ENCODE peak calls at places on chromosomes 1 and 21, in five cellular contexts. One of them, this sample, is unnamed.

GRCh38 chr1:36134805-36135339 is 9.8 kb upstream of the COL8A2 start:
- DNase-seq in neuronal stem cell: peak
- DNase-seq in uterus: peak
- DNase-seq in psoas muscle: peak
- DNase-seq in RWPE1: peak
- DNase-seq in this sample: no peak

GRCh38 chr1:216518844-216519627 is 95.8 kb upstream of the USH2A start:
- DNase-seq in neuronal stem cell: no peak
- DNase-seq in uterus: no peak
- DNase-seq in RWPE1: no peak
- DNase-seq in psoas muscle: no peak
- DNase-seq in this sample: no peak

GRCh38 chr1:151199860-151200581 is 1.7 kb downstream of the PIP5K1A start:
- DNase-seq in RWPE1: peak
- DNase-seq in neuronal stem cell: no peak
- DNase-seq in psoas muscle: no peak
- DNase-seq in uterus: no peak
- DNase-seq in this sample: no peak

GRCh38 chr1:175267716-175268416 is 75.3 kb upstream of the KIAA0040 start:
- DNase-seq in uterus: peak
- DNase-seq in RWPE1: no peak
- DNase-seq in psoas muscle: peak
- DNase-seq in neuronal stem cell: no peak
- DNase-seq in this sample: no peak

GRCh38 chr1:32773764-32774463 is 43.2 kb downstream of the YARS1 start:
- DNase-seq in RWPE1: no peak
- DNase-seq in psoas muscle: no peak
- DNase-seq in uterus: no peak
- DNase-seq in neuronal stem cell: no peak
- DNase-seq in this sample: no peak

GRCh38 chr1:112502827-112503226 is 5.9 kb upstream of the WNT2B start:
- DNase-seq in neuronal stem cell: no peak
- DNase-seq in RWPE1: no peak
- DNase-seq in uterus: no peak
- DNase-seq in psoas muscle: no peak
- DNase-seq in this sample: no peak

GRCh38 chr1:8570435-8570834 is 247.0 kb downstream of the RERE start:
- DNase-seq in uterus: no peak
- DNase-seq in neuronal stem cell: no peak
- DNase-seq in psoas muscle: no peak
- DNase-seq in RWPE1: no peak
- DNase-seq in this sample: no peak

GRCh38 chr1:244074559-244075171 is 23.6 kb downstream of the ZBTB18 start:
- DNase-seq in neuronal stem cell: no peak
- DNase-seq in uterus: no peak
- DNase-seq in RWPE1: no peak
- DNase-seq in psoas muscle: no peak
- DNase-seq in this sample: no peak

GRCh38 chr1:26848947-26849774 is 13.8 kb upstream of the SFN start:
- DNase-seq in RWPE1: peak
- DNase-seq in uterus: peak
- DNase-seq in psoas muscle: peak
- DNase-seq in neuronal stem cell: no peak
- DNase-seq in this sample: no peak

GRCh38 chr1:53725238-53725689 is 13.7 kb downstream of the GLIS1 start:
- DNase-seq in psoas muscle: no peak
- DNase-seq in neuronal stem cell: no peak
- DNase-seq in uterus: no peak
- DNase-seq in RWPE1: no peak
- DNase-seq in this sample: no peak

GRCh38 chr1:220872296-220872695 is 6.9 kb upstream of the HLX start:
- DNase-seq in neuronal stem cell: no peak
- DNase-seq in RWPE1: no peak
- DNase-seq in psoas muscle: no peak
- DNase-seq in uterus: no peak
- DNase-seq in this sample: no peak

GRCh38 chr1:15056515-15057285 is 96.8 kb upstream of the TMEM51 start:
- DNase-seq in neuronal stem cell: no peak
- DNase-seq in RWPE1: no peak
- DNase-seq in uterus: no peak
- DNase-seq in psoas muscle: peak
- DNase-seq in this sample: no peak

GRCh38 chr1:180185971-180186645 is 31.4 kb downstream of the QSOX1 start:
- DNase-seq in uterus: no peak
- DNase-seq in psoas muscle: no peak
- DNase-seq in RWPE1: no peak
- DNase-seq in neuronal stem cell: no peak
- DNase-seq in this sample: no peak

GRCh38 chr1:29960906-29961675 is 724.8 kb downstream of the PTPRU start:
- DNase-seq in psoas muscle: no peak
- DNase-seq in RWPE1: no peak
- DNase-seq in neuronal stem cell: peak
- DNase-seq in uterus: no peak
- DNase-seq in this sample: no peak

GRCh38 chr1:45037456-45037855 is 25.4 kb downstream of the UROD start:
- DNase-seq in psoas muscle: no peak
- DNase-seq in RWPE1: no peak
- DNase-seq in neuronal stem cell: no peak
- DNase-seq in uterus: no peak
- DNase-seq in this sample: no peak

GRCh38 chr1:82464362-82464931 is 663.7 kb downstream of the ADGRL2 start:
- DNase-seq in RWPE1: no peak
- DNase-seq in neuronal stem cell: no peak
- DNase-seq in uterus: peak
- DNase-seq in psoas muscle: no peak
- DNase-seq in this sample: no peak

GRCh38 chr1:3011631-3012510 is 9.4 kb upstream of the ACTRT2 start:
- DNase-seq in uterus: no peak
- DNase-seq in neuronal stem cell: no peak
- DNase-seq in psoas muscle: no peak
- DNase-seq in RWPE1: no peak
- DNase-seq in this sample: no peak

GRCh38 chr1:214337536-214337935 is 56.6 kb downstream of the SMYD2 start:
- DNase-seq in neuronal stem cell: no peak
- DNase-seq in psoas muscle: no peak
- DNase-seq in uterus: peak
- DNase-seq in RWPE1: no peak
- DNase-seq in this sample: no peak

GRCh38 chr1:188386666-188387065 is 1557.9 kb downstream of the PLA2G4A start:
- DNase-seq in psoas muscle: no peak
- DNase-seq in uterus: no peak
- DNase-seq in neuronal stem cell: no peak
- DNase-seq in RWPE1: no peak
- DNase-seq in this sample: no peak

GRCh38 chr1:9891207-9891606 is 18.9 kb downstream of the CTNNBIP1 start:
- DNase-seq in RWPE1: peak
- DNase-seq in uterus: no peak
- DNase-seq in psoas muscle: no peak
- DNase-seq in neuronal stem cell: no peak
- DNase-seq in this sample: no peak

GRCh38 chr1:57204942-57205787 is 218.7 kb downstream of the DAB1 start:
- DNase-seq in psoas muscle: no peak
- DNase-seq in RWPE1: no peak
- DNase-seq in neuronal stem cell: peak
- DNase-seq in uterus: no peak
- DNase-seq in this sample: no peak

GRCh38 chr1:244171241-244171985 is 120.3 kb downstream of the ZBTB18 start:
- DNase-seq in psoas muscle: no peak
- DNase-seq in neuronal stem cell: no peak
- DNase-seq in uterus: no peak
- DNase-seq in RWPE1: no peak
- DNase-seq in this sample: no peak

GRCh38 chr1:234163267-234163919 is 209.9 kb upstream of the COA6 start:
- DNase-seq in neuronal stem cell: no peak
- DNase-seq in uterus: no peak
- DNase-seq in psoas muscle: no peak
- DNase-seq in RWPE1: no peak
- DNase-seq in this sample: no peak

GRCh38 chr1:38009088-38009840 is 3.3 kb upstream of the UTP11 start:
- DNase-seq in neuronal stem cell: no peak
- DNase-seq in psoas muscle: peak
- DNase-seq in uterus: no peak
- DNase-seq in RWPE1: no peak
- DNase-seq in this sample: no peak

GRCh38 chr21:44259082-44259705 is 2.5 kb downstream of the DNMT3L start:
- DNase-seq in neuronal stem cell: no peak
- DNase-seq in psoas muscle: no peak
- DNase-seq in RWPE1: no peak
- DNase-seq in uterus: no peak
- DNase-seq in this sample: no peak

GRCh38 chr1:201946224-201946908 is at the start of gene LMOD1:
- DNase-seq in neuronal stem cell: peak
- DNase-seq in RWPE1: no peak
- DNase-seq in psoas muscle: peak
- DNase-seq in uterus: peak
- DNase-seq in this sample: peak

GRCh38 chr1:100539836-100540536 is 2.0 kb downstream of the GPR88 start:
- DNase-seq in neuronal stem cell: peak
- DNase-seq in psoas muscle: peak
- DNase-seq in uterus: no peak
- DNase-seq in RWPE1: no peak
- DNase-seq in this sample: no peak

GRCh38 chr1:212237651-212238050 is 47.6 kb upstream of the PPP2R5A start:
- DNase-seq in psoas muscle: no peak
- DNase-seq in uterus: no peak
- DNase-seq in RWPE1: peak
- DNase-seq in neuronal stem cell: no peak
- DNase-seq in this sample: no peak

GRCh38 chr21:41923641-41924342 is 30.0 kb downstream of the C2CD2 start:
- DNase-seq in uterus: peak
- DNase-seq in psoas muscle: peak
- DNase-seq in neuronal stem cell: no peak
- DNase-seq in RWPE1: no peak
- DNase-seq in this sample: no peak

GRCh38 chr1:150362721-150363425 is 1.1 kb upstream of the RPRD2 start:
- DNase-seq in RWPE1: no peak
- DNase-seq in uterus: no peak
- DNase-seq in neuronal stem cell: no peak
- DNase-seq in psoas muscle: no peak
- DNase-seq in this sample: peak

GRCh38 chr1:95685091-95685490 is 451.1 kb downstream of the RWDD3 start:
- DNase-seq in uterus: no peak
- DNase-seq in RWPE1: no peak
- DNase-seq in psoas muscle: no peak
- DNase-seq in neuronal stem cell: no peak
- DNase-seq in this sample: no peak

GRCh38 chr1:225426395-225427248 is 1.2 kb downstream of the LBR start:
- DNase-seq in RWPE1: peak
- DNase-seq in neuronal stem cell: no peak
- DNase-seq in psoas muscle: peak
- DNase-seq in uterus: no peak
- DNase-seq in this sample: no peak

GRCh38 chr21:33162436-33162921 is 67.3 kb upstream of the IFNAR2 start:
- DNase-seq in neuronal stem cell: peak
- DNase-seq in psoas muscle: no peak
- DNase-seq in RWPE1: no peak
- DNase-seq in uterus: peak
- DNase-seq in this sample: no peak

GRCh38 chr1:155004352-155005075 is 1.9 kb downstream of the ZBTB7B start:
- DNase-seq in RWPE1: no peak
- DNase-seq in psoas muscle: no peak
- DNase-seq in uterus: no peak
- DNase-seq in neuronal stem cell: no peak
- DNase-seq in this sample: no peak

GRCh38 chr1:93585059-93585966 is 96.3 kb downstream of the BCAR3 start:
- DNase-seq in neuronal stem cell: no peak
- DNase-seq in psoas muscle: peak
- DNase-seq in RWPE1: peak
- DNase-seq in uterus: no peak
- DNase-seq in this sample: no peak
- H3K27ac ChIP-seq in neuronal stem cell: no peak
- H3K27ac ChIP-seq in psoas muscle: peak
- H3K27ac ChIP-seq in RWPE1: peak
- H3K27ac ChIP-seq in uterus: peak
- H3K27ac ChIP-seq in this sample: peak

GRCh38 chr1:217620814-217621213 is 10.1 kb downstream of the GPATCH2 start:
- DNase-seq in neuronal stem cell: no peak
- DNase-seq in psoas muscle: no peak
- DNase-seq in RWPE1: no peak
- DNase-seq in uterus: no peak
- DNase-seq in this sample: no peak
- H3K27ac ChIP-seq in neuronal stem cell: no peak
- H3K27ac ChIP-seq in psoas muscle: no peak
- H3K27ac ChIP-seq in RWPE1: no peak
- H3K27ac ChIP-seq in uterus: no peak
- H3K27ac ChIP-seq in this sample: no peak

DNA sequence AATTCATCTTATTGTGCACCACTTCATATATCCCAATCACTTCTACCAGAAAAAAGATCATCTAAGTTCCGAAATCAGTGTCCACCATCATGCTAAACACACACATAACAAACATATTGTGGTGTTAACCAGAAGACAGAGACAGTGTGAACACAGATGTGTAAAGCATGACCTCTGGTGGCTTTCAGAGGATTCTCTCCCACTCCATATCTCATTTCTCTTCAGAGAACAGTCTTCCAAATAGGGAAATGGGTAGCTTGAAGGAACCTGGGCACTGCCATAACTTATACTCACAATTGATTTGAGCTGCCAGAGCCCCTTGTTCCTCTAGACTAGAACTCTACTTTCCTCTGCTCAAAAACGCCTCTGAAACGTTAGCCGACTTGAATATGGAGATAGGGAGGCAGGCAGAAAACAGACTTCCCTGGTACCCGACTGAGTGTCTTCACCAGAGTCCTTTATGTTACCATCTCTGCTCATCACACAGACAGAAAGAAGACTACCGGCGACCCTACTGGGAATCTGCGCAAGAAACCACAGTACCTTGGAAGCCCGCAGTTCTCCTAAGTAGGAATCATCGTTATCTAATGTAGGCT is 1.8 kb upstream of the ELAPOR1 start:
- DNase-seq in RWPE1: no peak
- DNase-seq in neuronal stem cell: no peak
- DNase-seq in psoas muscle: no peak
- DNase-seq in uterus: no peak
- DNase-seq in this sample: no peak
- H3K27ac ChIP-seq in RWPE1: no peak
- H3K27ac ChIP-seq in neuronal stem cell: no peak
- H3K27ac ChIP-seq in psoas muscle: no peak
- H3K27ac ChIP-seq in uterus: peak
- H3K27ac ChIP-seq in this sample: peak

GRCh38 chr1:20355828-20356735 is 65.4 kb downstream of the VWA5B1 start:
- DNase-seq in RWPE1: peak
- DNase-seq in uterus: no peak
- DNase-seq in psoas muscle: no peak
- DNase-seq in neuronal stem cell: no peak
- DNase-seq in this sample: no peak
- H3K27ac ChIP-seq in RWPE1: peak
- H3K27ac ChIP-seq in uterus: no peak
- H3K27ac ChIP-seq in psoas muscle: no peak
- H3K27ac ChIP-seq in neuronal stem cell: no peak
- H3K27ac ChIP-seq in this sample: no peak